ENCODE peak calls at places on chromosomes 7 and 10, in seven cellular contexts. Q is astrocyte, G is aorta, B is GM23248, A is ovary, M is fibroblast of lung, I is tibial nerve. V is an unnamed sample.

GRCh38 chr7:16916111-16916639 is 34.4 kb upstream of the AGR3 start:
- DNase-seq in M (peak; percentile 93), I (no peak), A (no peak), B (peak; percentile 81), Q (peak; percentile 91), G (no peak), V (no peak)

GRCh38 chr10:124743188-124744046 is 761 bp downstream of the FAM53B start:
- DNase-seq in B (peak; percentile 69), Q (no peak), A (no peak), G (peak; percentile 83), I (no peak), M (peak; percentile 44), V (peak; percentile 80)

GRCh38 chr10:131126321-131127121 is 185.0 kb downstream of the TCERG1L start:
- DNase-seq in B (no peak), I (no peak), Q (no peak), M (no peak), A (no peak), G (no peak), V (no peak)

GRCh38 chr7:30206466-30206865 is 71.7 kb downstream of the MTURN start:
- DNase-seq in M (peak; percentile 83), G (no peak), B (peak; percentile 87), I (no peak), Q (peak; percentile 76), A (no peak), V (no peak)

GRCh38 chr10:21327239-21327993 is 198.1 kb downstream of the SKIDA1 start:
- DNase-seq in I (no peak), B (no peak), G (no peak), Q (no peak), A (no peak), M (no peak), V (no peak)

GRCh38 chr7:142420554-142421362 is 162.9 kb upstream of the PRSS58 start:
- DNase-seq in G (no peak), B (peak; percentile 64), Q (peak; percentile 18), I (no peak), A (no peak), M (peak; percentile 28), V (no peak)

GRCh38 chr7:48101880-48102448 is 12.9 kb downstream of the UPP1 start:
- DNase-seq in I (no peak), B (no peak), M (no peak), A (no peak), G (no peak), Q (no peak), V (no peak)

GRCh38 chr10:12928571-12928970 is 72.9 kb downstream of the CCDC3 start:
- DNase-seq in I (no peak), B (no peak), A (no peak), M (no peak), G (no peak), Q (no peak), V (no peak)

GRCh38 chr7:129778770-129779601 is 167.5 kb downstream of the NRF1 start:
- DNase-seq in M (no peak), B (peak; percentile 54), I (no peak), Q (no peak), G (no peak), A (no peak), V (no peak)

GRCh38 chr7:121288894-121289293 is 39.9 kb upstream of the WNT16 start:
- DNase-seq in B (peak; percentile 72), Q (peak; percentile 92), M (peak; percentile 92), I (no peak), A (no peak), G (no peak), V (no peak)

GRCh38 chr10:123685260-123685659 is 19.1 kb downstream of the GPR26 start:
- DNase-seq in M (no peak), G (no peak), Q (no peak), B (no peak), A (no peak), I (no peak), V (no peak)

GRCh38 chr10:110407301-110408170 is 90.2 kb upstream of the DUSP5 start:
- DNase-seq in B (peak; percentile 49), I (no peak), A (no peak), Q (no peak), G (no peak), M (peak; percentile 30), V (no peak)

GRCh38 chr7:130921391-130922180 is 187.6 kb upstream of the KLF14 start:
- DNase-seq in M (peak; percentile 97), G (peak; percentile 85), B (peak; percentile 80), A (peak; percentile 57), I (peak; percentile 47), Q (peak; percentile 97), V (peak; percentile 83)

GRCh38 chr10:44706745-44707144 is 204.4 kb upstream of the TMEM72 start:
- DNase-seq in M (peak; percentile 99), I (no peak), B (peak; percentile 99), Q (peak; percentile 99), A (no peak), G (no peak), V (no peak)

GRCh38 chr7:121561717-121562116 is 165.6 kb upstream of the FAM3C start:
- DNase-seq in Q (no peak), I (no peak), M (no peak), G (no peak), A (no peak), B (peak; percentile 8), V (no peak)

GRCh38 chr7:18610331-18610948 is 114.9 kb downstream of the HDAC9 start:
- DNase-seq in I (no peak), A (no peak), G (no peak), B (peak; percentile 19), M (peak; percentile 5), Q (peak; percentile 2), V (no peak)

GRCh38 chr10:45040921-45041320 is 40.2 kb downstream of the ZNF22 start:
- DNase-seq in M (peak; percentile 2), A (no peak), G (no peak), I (no peak), Q (no peak), B (peak; percentile 8), V (no peak)

GRCh38 chr10:43819464-43820225 is 171.0 kb upstream of the ZNF32 start:
- DNase-seq in M (no peak), A (no peak), B (no peak), G (no peak), I (no peak), Q (no peak), V (no peak)

GRCh38 chr10:86733260-86733671 is 23.2 kb upstream of the BMPR1A start:
- DNase-seq in B (peak; percentile 28), I (no peak), Q (no peak), A (peak; percentile 31), G (no peak), M (peak; percentile 12), V (no peak)

GRCh38 chr7:108525327-108525984 is 479 bp downstream of the PNPLA8 start:
- DNase-seq in B (peak; percentile 87), G (no peak), A (no peak), Q (peak; percentile 77), M (peak; percentile 86), I (no peak), V (peak; percentile 95)

GRCh38 chr7:7956531-7957221 is 11.9 kb upstream of the GLCCI1 start:
- DNase-seq in A (no peak), I (no peak), B (peak; percentile 71), G (no peak), M (peak; percentile 64), Q (peak; percentile 53), V (no peak)

GRCh38 chr7:140463111-140463510 is 16.2 kb downstream of the MKRN1 start:
- DNase-seq in G (no peak), B (no peak), Q (no peak), I (no peak), A (no peak), M (no peak), V (no peak)

GRCh38 chr7:39606352-39606751 is 17.0 kb upstream of the RALA start:
- DNase-seq in A (no peak), M (no peak), Q (no peak), I (no peak), B (no peak), G (no peak), V (no peak)

GRCh38 chr10:104614245-104614831 is 26.8 kb upstream of the SORCS3 start:
- DNase-seq in I (no peak), M (no peak), Q (no peak), G (no peak), B (peak; percentile 57), A (no peak), V (no peak)

GRCh38 chr7:101633516-101633915 is 4.4 kb upstream of the MYL10 start:
- DNase-seq in I (no peak), B (no peak), M (no peak), A (no peak), G (no peak), Q (no peak), V (no peak)

GRCh38 chr7:137670521-137671064 is 176.2 kb downstream of the DGKI start:
- DNase-seq in M (peak; percentile 75), I (no peak), B (peak; percentile 92), Q (peak; percentile 64), A (no peak), G (no peak), V (no peak)

GRCh38 chr10:5566606-5567005 is 41.8 kb downstream of the CALML3 start:
- DNase-seq in G (no peak), A (no peak), M (peak; percentile 43), I (no peak), Q (no peak), B (peak; percentile 67), V (no peak)

GRCh38 chr10:58435297-58435696 is 50.1 kb downstream of the TFAM start:
- DNase-seq in G (no peak), A (no peak), Q (peak; percentile 100), B (peak; percentile 99), I (no peak), M (peak; percentile 100), V (peak; percentile 65)
- H3K27ac ChIP-seq in G (no peak overlapping the region), A (no peak overlapping the region), Q (peak overlapping the region; percentile 94), B (peak overlapping the region; percentile 92), I (peak overlapping the region; percentile 10), M (peak overlapping the region; percentile 55), V (peak overlapping the region; percentile 45)

DNA sequence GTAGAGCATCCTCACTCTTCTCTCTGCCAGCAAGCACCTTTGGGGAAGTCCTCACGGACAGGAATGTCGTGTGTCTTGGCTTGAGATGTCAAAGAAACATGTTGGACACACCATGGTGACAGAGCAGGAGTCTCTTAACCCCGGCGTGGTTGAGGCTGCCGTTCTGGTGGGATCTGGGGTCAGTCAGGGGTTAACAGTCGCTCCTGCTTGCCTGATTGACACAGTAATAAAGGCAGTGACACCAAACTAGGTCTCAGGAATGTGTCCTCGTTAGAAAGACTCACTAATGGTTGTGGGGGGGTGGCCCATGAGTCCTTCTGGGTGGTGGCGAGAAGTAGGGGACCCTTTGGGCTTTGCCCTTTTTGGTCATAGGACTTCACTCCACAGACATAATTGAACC is 69.0 kb downstream of the TCF7L2 start:
- DNase-seq in I (no peak), M (no peak), A (no peak), G (no peak), B (no peak), Q (no peak), V (no peak)
- H3K4me1 ChIP-seq in I (peaks cover 25% of the 10 kb centered on the region), M (no peaks in the 10 kb centered on the region), A (peaks cover 26% of the 10 kb centered on the region), G (peaks cover 12% of the 10 kb centered on the region), B (peaks cover 13% of the 10 kb centered on the region), Q (peaks cover 3% of the 10 kb centered on the region), V (peaks cover 18% of the 10 kb centered on the region)

DNA sequence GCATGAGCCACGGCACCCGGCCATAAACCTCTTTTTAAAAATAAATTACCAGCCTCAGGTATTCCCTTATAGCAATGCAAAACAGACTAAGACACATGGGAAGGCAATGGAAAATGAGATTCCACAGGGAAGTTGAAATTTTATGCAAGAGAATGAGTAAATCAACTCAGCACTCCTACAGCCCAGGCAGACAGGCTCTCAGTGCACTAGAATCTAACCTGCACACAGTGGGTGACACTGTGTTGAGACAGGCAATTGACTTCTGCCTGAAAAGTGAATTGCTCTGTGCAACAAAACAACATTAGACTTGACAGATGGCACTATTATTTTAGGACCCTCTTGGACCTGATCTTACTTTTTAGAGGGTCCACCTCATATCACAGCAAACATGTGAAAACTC is 20.1 kb upstream of the PLEKHA1 start:
- DNase-seq in G (no peak), I (no peak), B (no peak), M (no peak), Q (no peak), A (no peak), V (no peak)
- H3K27ac ChIP-seq in G (no peak overlapping the region), I (no peak overlapping the region), B (no peak overlapping the region), M (no peak overlapping the region), Q (no peak overlapping the region), A (no peak overlapping the region), V (no peak overlapping the region)

GRCh38 chr7:77328669-77329068 is 87.5 kb downstream of the GSAP start:
- DNase-seq in A (no peak), M (peak; percentile 42), Q (peak; percentile 39), B (peak; percentile 77), I (no peak), G (no peak), V (no peak)
- H3K4me1 ChIP-seq in A (peaks cover 12% of the 10 kb centered on the region), M (peaks cover 16% of the 10 kb centered on the region), Q (peaks cover 36% of the 10 kb centered on the region), B (peaks cover 56% of the 10 kb centered on the region), I (peaks cover 40% of the 10 kb centered on the region), G (no peaks in the 10 kb centered on the region), V (peaks cover 15% of the 10 kb centered on the region)

V was measured in right cardiac atrium.